ENCODE peak calls at places on chromosomes 1 and 21, in eight cellular contexts. V is GM06990, I is upper lobe of left lung, G is lower lobe of right lung, W is heart left ventricle, A is GM12865, S is B cell, H is tibial artery. Z is an unnamed sample.

GRCh38 chr1:98662354-98662665 is 789 bp downstream of the SNX7 start:
- DNase-seq in H (no peak), S (no peak), I (no peak), A (no peak), V (no peak), G (no peak), W (no peak), Z (no peak)

GRCh38 chr1:241591736-241592135 is 48.4 kb downstream of the CHML start:
- DNase-seq in A (no peak), G (no peak), H (no peak), W (no peak), V (no peak), S (no peak), I (no peak), Z (no peak)

GRCh38 chr1:154871374-154871773 is 1.3 kb upstream of the KCNN3 start:
- DNase-seq in A (no peak), V (no peak), G (no peak), W (no peak), I (no peak), S (no peak), H (no peak), Z (no peak)

GRCh38 chr1:114035304-114035700 is 56.0 kb downstream of the OLFML3 start:
- DNase-seq in H (no peak), I (no peak), G (no peak), W (no peak), V (no peak), S (no peak), A (no peak), Z (no peak)

GRCh38 chr1:203048555-203049051 is 22.3 kb downstream of the PPFIA4 start:
- DNase-seq in S (no peak), I (no peak), G (no peak), H (no peak), V (no peak), A (no peak), W (no peak), Z (peak)

GRCh38 chr1:53628286-53628955 is 110.5 kb downstream of the GLIS1 start:
- DNase-seq in S (no peak), I (no peak), G (no peak), A (no peak), H (no peak), V (no peak), W (peak), Z (no peak)

GRCh38 chr1:197553281-197553680 is 222.0 kb downstream of the DENND1B start:
- DNase-seq in G (no peak), H (no peak), I (no peak), V (no peak), W (no peak), A (no peak), S (no peak), Z (no peak)

GRCh38 chr1:164452549-164452948 is 106.4 kb upstream of the PBX1 start:
- DNase-seq in W (no peak), H (no peak), I (no peak), V (no peak), G (no peak), S (no peak), A (no peak), Z (no peak)

GRCh38 chr1:180155202-180155682 is 573 bp downstream of the QSOX1 start:
- DNase-seq in V (peak), A (peak), W (no peak), G (no peak), H (peak), I (no peak), S (peak), Z (peak)

GRCh38 chr1:41980872-41981653 is 62.3 kb upstream of the HIVEP3 start:
- DNase-seq in V (no peak), A (peak), G (no peak), H (no peak), I (no peak), W (no peak), S (no peak), Z (no peak)

GRCh38 chr1:178494569-178494971 is 2.2 kb downstream of the CLEC20A start:
- DNase-seq in W (no peak), A (no peak), G (no peak), I (peak), V (no peak), S (no peak), H (no peak), Z (no peak)

GRCh38 chr1:220818421-220819173 is 31.9 kb downstream of the MTARC1 start:
- DNase-seq in W (no peak), G (no peak), H (peak), A (no peak), I (no peak), S (no peak), V (no peak), Z (no peak)

GRCh38 chr1:244699741-244700140 is 46.8 kb downstream of the DESI2 start:
- DNase-seq in G (no peak), I (no peak), H (no peak), W (no peak), S (no peak), A (no peak), V (no peak), Z (no peak)

GRCh38 chr1:92901699-92902405 is 59.4 kb downstream of the DIPK1A start:
- DNase-seq in V (no peak), G (peak), S (no peak), W (no peak), H (no peak), A (no peak), I (no peak), Z (no peak)

GRCh38 chr1:205774277-205775014 is 836 bp downstream of the RAB29 start:
- DNase-seq in S (no peak), V (peak), W (no peak), H (no peak), I (no peak), A (peak), G (peak), Z (peak)

GRCh38 chr1:211305044-211305443 is 21.6 kb upstream of the TRAF5 start:
- DNase-seq in A (peak), H (no peak), W (no peak), V (peak), I (no peak), G (no peak), S (no peak), Z (no peak)

GRCh38 chr1:71462247-71462646 is 381.4 kb upstream of the ZRANB2 start:
- DNase-seq in S (no peak), I (no peak), W (no peak), A (no peak), G (no peak), V (no peak), H (no peak), Z (no peak)

GRCh38 chr1:117339866-117340357 is 27.3 kb upstream of the MAN1A2 start:
- DNase-seq in W (no peak), V (no peak), H (no peak), A (peak), G (no peak), I (no peak), S (no peak), Z (no peak)

GRCh38 chr1:41566274-41566885 is 81.9 kb upstream of the EDN2 start:
- DNase-seq in V (no peak), H (no peak), G (no peak), I (no peak), S (no peak), A (no peak), W (no peak), Z (no peak)

GRCh38 chr1:111227875-111228747 is 598 bp downstream of the CHI3L2 start:
- DNase-seq in V (no peak), H (peak), A (peak), S (no peak), G (no peak), W (peak), I (no peak), Z (no peak)

GRCh38 chr1:62727656-62728396 is 39.6 kb upstream of the DOCK7 start:
- DNase-seq in G (no peak), S (no peak), W (no peak), I (no peak), H (no peak), A (no peak), V (no peak), Z (no peak)

GRCh38 chr1:65209005-65209885 is 61.2 kb downstream of the AK4 start:
- DNase-seq in S (peak), G (no peak), H (no peak), A (peak), V (no peak), I (no peak), W (no peak), Z (no peak)

GRCh38 chr1:64915381-64916274 is 50.7 kb downstream of the JAK1 start:
- DNase-seq in I (no peak), G (no peak), W (no peak), A (no peak), H (no peak), S (no peak), V (no peak), Z (no peak)

GRCh38 chr21:44891631-44892031 is 18.1 kb upstream of the PTTG1IP start:
- DNase-seq in G (peak), V (no peak), H (no peak), A (no peak), I (no peak), W (no peak), S (no peak), Z (peak)

DNA sequence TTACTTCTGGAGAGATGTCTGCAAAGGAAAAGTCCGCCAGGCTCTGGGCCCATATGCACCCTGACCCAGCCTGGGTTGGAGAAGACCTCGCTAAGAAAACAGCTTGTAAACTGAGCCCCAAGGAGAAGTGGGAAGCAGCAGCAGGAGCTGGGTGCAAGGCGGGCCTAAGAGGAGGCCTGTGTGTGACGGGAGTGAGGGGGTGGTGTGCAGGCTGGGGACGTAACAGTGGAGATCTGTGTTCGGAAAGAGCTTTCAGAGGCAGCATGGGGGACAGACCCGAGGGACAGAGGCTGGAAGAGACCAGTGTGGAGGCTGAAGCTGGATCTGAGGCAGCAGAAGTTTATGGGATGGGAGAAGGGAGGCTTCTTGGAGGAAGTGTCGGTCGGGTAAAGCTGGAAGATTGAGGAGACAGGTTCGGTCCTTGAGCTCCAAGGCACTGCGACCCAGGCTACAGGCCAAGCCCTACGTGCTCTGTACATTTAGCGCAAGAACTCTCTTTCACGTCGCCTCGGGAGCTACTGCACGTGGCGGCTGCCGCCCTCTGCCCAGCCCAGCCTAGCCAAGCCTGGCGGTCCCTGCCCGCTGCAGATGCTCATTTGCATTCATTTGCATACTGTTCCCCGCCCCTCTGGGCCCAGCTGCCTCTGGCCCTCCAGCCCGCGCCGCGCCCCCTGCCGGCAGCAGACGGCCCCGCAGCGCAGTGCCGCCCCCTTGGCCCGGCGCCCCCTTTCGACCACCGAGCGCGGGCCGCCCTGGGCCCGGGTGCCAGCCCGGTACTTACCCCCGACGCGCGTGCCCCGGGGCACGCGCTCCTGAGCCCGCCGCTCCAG is 6.3 kb downstream of the HPCA start:
- DNase-seq in S (peak), H (no peak), G (no peak), A (peak), I (peak), V (peak), W (no peak), Z (peak)
- TF ChIP-seq CTCF in S (peak), H (no peak), G (peak), A (peak), I (peak), V (peak), W (peak), Z (peak)

GRCh38 chr1:25247829-25248754 is 838 bp upstream of the RSRP1 start:
- DNase-seq in S (no peak), H (no peak), G (no peak), V (no peak), I (no peak), W (no peak), A (no peak), Z (no peak)
- TF ChIP-seq CTCF in S (peak), H (no peak), G (peak), V (peak), I (no peak), W (no peak), A (no peak), Z (no peak)

DNA sequence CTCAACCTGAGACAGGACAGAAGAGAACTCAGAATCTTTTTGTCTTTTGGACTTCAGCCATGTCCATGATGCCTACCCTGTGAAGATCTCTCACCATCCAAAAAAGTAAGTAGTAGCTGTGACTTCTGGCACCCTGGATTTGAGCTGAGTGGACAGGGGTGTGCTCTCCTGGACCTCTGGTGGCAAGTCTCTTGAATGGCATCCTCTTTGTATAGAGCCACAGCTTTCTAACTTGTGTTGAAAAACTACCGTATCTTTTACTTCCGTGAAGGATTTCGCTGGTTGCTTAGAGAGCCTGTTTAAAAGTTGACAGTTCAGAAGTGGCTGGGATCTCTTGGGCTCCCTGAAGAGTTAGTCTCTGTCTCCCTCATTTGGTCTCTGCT is 1.8 kb downstream of the MFN2 start:
- DNase-seq in V (no peak), H (no peak), A (peak), W (no peak), I (no peak), S (no peak), G (no peak), Z (no peak)
- TF ChIP-seq CTCF in V (no peak), H (peak), A (peak), W (peak), I (peak), S (no peak), G (peak), Z (peak)

GRCh38 chr1:207620573-207620893 is 24.4 kb upstream of the CR1L start:
- DNase-seq in A (no peak), S (no peak), I (no peak), V (no peak), G (no peak), H (no peak), W (no peak), Z (no peak)
- TF ChIP-seq CTCF in A (no peak), S (peak), I (no peak), V (no peak), G (no peak), H (no peak), W (no peak), Z (peak)

GRCh38 chr1:175146535-175147213 is 45.9 kb downstream of the KIAA0040 start:
- DNase-seq in H (peak), A (peak), I (peak), V (peak), G (peak), W (peak), S (peak), Z (peak)
- TF ChIP-seq CTCF in H (peak), A (peak), I (peak), V (peak), G (peak), W (peak), S (peak), Z (peak)

GRCh38 chr1:75611014-75611413 is at the start of gene SLC44A5:
- DNase-seq in H (no peak), V (no peak), G (no peak), S (no peak), W (no peak), A (no peak), I (no peak), Z (no peak)

GRCh38 chr1:75618382-75618781 is 7.5 kb upstream of the SLC44A5 start:
- DNase-seq in W (no peak), G (no peak), S (no peak), A (no peak), H (no peak), V (no peak), I (no peak), Z (no peak)

GRCh38 chr1:75616436-75617433 is 5.8 kb upstream of the SLC44A5 start:
- DNase-seq in V (no peak), H (no peak), G (no peak), A (no peak), S (no peak), W (no peak), I (no peak), Z (no peak)

GRCh38 chr1:75615664-75616435 is 4.9 kb upstream of the SLC44A5 start:
- DNase-seq in A (no peak), G (peak), V (peak), H (peak), S (peak), I (peak), W (no peak), Z (peak)

GRCh38 chr1:75614455-75615379 is 3.8 kb upstream of the SLC44A5 start:
- DNase-seq in W (peak), G (peak), I (peak), V (peak), A (peak), S (peak), H (peak), Z (peak)
- TF ChIP-seq CTCF in W (peak), G (peak), I (peak), V (peak), A (peak), S (peak), H (peak), Z (peak)